ENCODE peak calls at places on chromosomes 16 and 17, in seven cellular contexts. One of them, this sample, is unnamed.

GRCh38 chr17:63474174-63474913 is 2.5 kb upstream of the ACE start:
- DNase-seq in left ventricle myocardium inferior: peak; percentile 57
- DNase-seq in CD4-positive, alpha-beta T cell: no peak
- DNase-seq in astrocyte: peak; percentile 24
- DNase-seq in foreskin fibroblast: no peak
- DNase-seq in uterus: peak; percentile 46
- DNase-seq in GM13976: no peak
- DNase-seq in this sample: no peak

GRCh38 chr17:28515518-28515917 is 9.4 kb downstream of the FOXN1 start:
- DNase-seq in left ventricle myocardium inferior: no peak
- DNase-seq in CD4-positive, alpha-beta T cell: no peak
- DNase-seq in astrocyte: no peak
- DNase-seq in foreskin fibroblast: no peak
- DNase-seq in uterus: no peak
- DNase-seq in GM13976: no peak
- DNase-seq in this sample: no peak

GRCh38 chr16:85862476-85863383 is 36.2 kb upstream of the IRF8 start:
- DNase-seq in left ventricle myocardium inferior: no peak
- DNase-seq in CD4-positive, alpha-beta T cell: no peak
- DNase-seq in astrocyte: no peak
- DNase-seq in foreskin fibroblast: no peak
- DNase-seq in uterus: no peak
- DNase-seq in GM13976: no peak
- DNase-seq in this sample: no peak

GRCh38 chr17:66548158-66548557 is 245.7 kb downstream of the PRKCA start:
- DNase-seq in left ventricle myocardium inferior: no peak
- DNase-seq in CD4-positive, alpha-beta T cell: peak; percentile 5
- DNase-seq in astrocyte: no peak
- DNase-seq in foreskin fibroblast: peak; percentile 75
- DNase-seq in uterus: no peak
- DNase-seq in GM13976: no peak
- DNase-seq in this sample: peak; percentile 38

GRCh38 chr16:9035986-9036385 is 55.5 kb upstream of the HAPSTR1 start:
- DNase-seq in left ventricle myocardium inferior: no peak
- DNase-seq in CD4-positive, alpha-beta T cell: no peak
- DNase-seq in astrocyte: no peak
- DNase-seq in foreskin fibroblast: no peak
- DNase-seq in uterus: no peak
- DNase-seq in GM13976: no peak
- DNase-seq in this sample: no peak

GRCh38 chr17:14337596-14338079 is 36.8 kb downstream of the HS3ST3B1 start:
- DNase-seq in left ventricle myocardium inferior: no peak
- DNase-seq in CD4-positive, alpha-beta T cell: no peak
- DNase-seq in astrocyte: no peak
- DNase-seq in foreskin fibroblast: no peak
- DNase-seq in uterus: no peak
- DNase-seq in GM13976: peak; percentile 46
- DNase-seq in this sample: no peak

GRCh38 chr16:80084614-80085013 is 456.2 kb upstream of the DYNLRB2 start:
- DNase-seq in left ventricle myocardium inferior: peak; percentile 25
- DNase-seq in CD4-positive, alpha-beta T cell: no peak
- DNase-seq in astrocyte: peak; percentile 29
- DNase-seq in foreskin fibroblast: peak; percentile 16
- DNase-seq in uterus: peak; percentile 73
- DNase-seq in GM13976: no peak
- DNase-seq in this sample: peak; percentile 16

GRCh38 chr16:75265911-75266701 is 14.7 kb upstream of the BCAR1 start:
- DNase-seq in left ventricle myocardium inferior: peak; percentile 75
- DNase-seq in CD4-positive, alpha-beta T cell: no peak
- DNase-seq in astrocyte: no peak
- DNase-seq in foreskin fibroblast: peak; percentile 88
- DNase-seq in uterus: peak; percentile 80
- DNase-seq in GM13976: peak; percentile 96
- DNase-seq in this sample: no peak

GRCh38 chr17:63702223-63702577 is 2.3 kb upstream of the LIMD2 start:
- DNase-seq in left ventricle myocardium inferior: no peak
- DNase-seq in CD4-positive, alpha-beta T cell: peak; percentile 61
- DNase-seq in astrocyte: no peak
- DNase-seq in foreskin fibroblast: no peak
- DNase-seq in uterus: no peak
- DNase-seq in GM13976: peak; percentile 62
- DNase-seq in this sample: no peak

GRCh38 chr17:57874434-57875108 is 24.7 kb upstream of the MRPS23 start:
- DNase-seq in left ventricle myocardium inferior: peak; percentile 76
- DNase-seq in CD4-positive, alpha-beta T cell: no peak
- DNase-seq in astrocyte: peak; percentile 94
- DNase-seq in foreskin fibroblast: peak; percentile 98
- DNase-seq in uterus: peak; percentile 83
- DNase-seq in GM13976: no peak
- DNase-seq in this sample: peak; percentile 94

GRCh38 chr17:42603318-42603717 is 5.9 kb downstream of the RETREG3 start:
- DNase-seq in left ventricle myocardium inferior: no peak
- DNase-seq in CD4-positive, alpha-beta T cell: no peak
- DNase-seq in astrocyte: no peak
- DNase-seq in foreskin fibroblast: no peak
- DNase-seq in uterus: no peak
- DNase-seq in GM13976: peak; percentile 36
- DNase-seq in this sample: no peak

GRCh38 chr17:65978881-65979280 is 213.1 kb downstream of the CEP112 start:
- DNase-seq in left ventricle myocardium inferior: no peak
- DNase-seq in CD4-positive, alpha-beta T cell: no peak
- DNase-seq in astrocyte: no peak
- DNase-seq in foreskin fibroblast: peak; percentile 27
- DNase-seq in uterus: no peak
- DNase-seq in GM13976: no peak
- DNase-seq in this sample: no peak

GRCh38 chr17:11742891-11743290 is 144.6 kb downstream of the DNAH9 start:
- DNase-seq in left ventricle myocardium inferior: no peak
- DNase-seq in CD4-positive, alpha-beta T cell: no peak
- DNase-seq in astrocyte: no peak
- DNase-seq in foreskin fibroblast: no peak
- DNase-seq in uterus: no peak
- DNase-seq in GM13976: no peak
- DNase-seq in this sample: no peak

GRCh38 chr16:85201566-85201965 is 89.3 kb upstream of the CIBAR2 start:
- DNase-seq in left ventricle myocardium inferior: no peak
- DNase-seq in CD4-positive, alpha-beta T cell: no peak
- DNase-seq in astrocyte: peak; percentile 51
- DNase-seq in foreskin fibroblast: peak; percentile 39
- DNase-seq in uterus: no peak
- DNase-seq in GM13976: no peak
- DNase-seq in this sample: no peak

GRCh38 chr17:50100921-50101345 is 5.8 kb downstream of the PDK2 start:
- DNase-seq in left ventricle myocardium inferior: no peak
- DNase-seq in CD4-positive, alpha-beta T cell: no peak
- DNase-seq in astrocyte: no peak
- DNase-seq in foreskin fibroblast: peak; percentile 45
- DNase-seq in uterus: no peak
- DNase-seq in GM13976: no peak
- DNase-seq in this sample: peak; percentile 31

GRCh38 chr16:55915116-55915827 is 40.1 kb upstream of the CES5A start:
- DNase-seq in left ventricle myocardium inferior: no peak
- DNase-seq in CD4-positive, alpha-beta T cell: no peak
- DNase-seq in astrocyte: no peak
- DNase-seq in foreskin fibroblast: no peak
- DNase-seq in uterus: no peak
- DNase-seq in GM13976: no peak
- DNase-seq in this sample: no peak

GRCh38 chr17:48549909-48550308 is 5.0 kb upstream of the HOXB2 start:
- DNase-seq in left ventricle myocardium inferior: no peak
- DNase-seq in CD4-positive, alpha-beta T cell: no peak
- DNase-seq in astrocyte: peak; percentile 66
- DNase-seq in foreskin fibroblast: no peak
- DNase-seq in uterus: no peak
- DNase-seq in GM13976: no peak
- DNase-seq in this sample: no peak

DNA sequence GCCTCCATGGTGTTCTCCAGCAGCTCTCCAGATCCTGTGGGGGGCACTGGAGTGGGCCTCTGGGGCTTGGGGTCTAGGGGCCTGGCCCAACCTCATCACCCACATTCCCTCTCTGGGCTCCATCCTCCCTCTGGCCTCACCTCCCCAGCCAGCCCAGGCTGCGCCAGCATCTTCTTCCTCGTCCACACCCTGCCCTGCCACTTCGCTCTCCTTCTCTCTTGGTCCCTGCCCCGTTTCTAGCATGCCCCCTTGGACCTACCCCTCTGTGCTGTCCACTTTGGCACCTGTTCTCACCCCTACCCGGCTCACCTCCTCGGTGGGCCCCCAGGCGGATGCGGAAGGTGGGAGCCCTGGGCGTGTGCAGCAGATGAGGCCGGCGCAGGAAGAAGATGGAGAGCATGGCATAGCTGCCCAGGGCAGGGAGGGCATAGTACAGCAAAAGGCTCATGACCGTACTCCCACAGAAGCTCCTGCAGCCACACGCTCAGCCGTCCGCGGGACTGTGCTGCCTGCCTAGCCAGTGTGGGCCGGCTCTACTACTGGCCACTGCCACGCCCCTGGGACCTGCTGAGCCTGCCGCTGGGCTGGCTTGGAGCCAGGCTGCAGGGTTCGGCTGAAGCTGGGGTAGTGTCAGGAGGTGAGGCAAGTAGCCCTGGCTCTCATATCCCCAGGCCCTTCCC is at the start of gene GDPD3:
- DNase-seq in left ventricle myocardium inferior: peak; percentile 56
- DNase-seq in CD4-positive, alpha-beta T cell: no peak
- DNase-seq in astrocyte: no peak
- DNase-seq in foreskin fibroblast: no peak
- DNase-seq in uterus: no peak
- DNase-seq in GM13976: no peak
- DNase-seq in this sample: no peak
- TF ChIP-seq CTCF in left ventricle myocardium inferior: no peak
- TF ChIP-seq CTCF in CD4-positive, alpha-beta T cell: peak; percentile 29
- TF ChIP-seq CTCF in astrocyte: peak; percentile 0
- TF ChIP-seq CTCF in foreskin fibroblast: no peak
- TF ChIP-seq CTCF in uterus: no peak
- TF ChIP-seq CTCF in GM13976: no peak
- TF ChIP-seq CTCF in this sample: no peak

GRCh38 chr17:44222112-44222869 is 2.8 kb upstream of the UBTF start:
- DNase-seq in left ventricle myocardium inferior: peak; percentile 80
- DNase-seq in CD4-positive, alpha-beta T cell: no peak
- DNase-seq in astrocyte: peak; percentile 63
- DNase-seq in foreskin fibroblast: peak; percentile 90
- DNase-seq in uterus: peak; percentile 85
- DNase-seq in GM13976: peak; percentile 80
- DNase-seq in this sample: peak; percentile 65
- TF ChIP-seq CTCF in left ventricle myocardium inferior: peak; percentile 51
- TF ChIP-seq CTCF in CD4-positive, alpha-beta T cell: no peak
- TF ChIP-seq CTCF in astrocyte: no peak
- TF ChIP-seq CTCF in foreskin fibroblast: no peak
- TF ChIP-seq CTCF in uterus: peak; percentile 22
- TF ChIP-seq CTCF in GM13976: peak; percentile 19
- TF ChIP-seq CTCF in this sample: peak; percentile 30

GRCh38 chr17:1076982-1077302 is 80.0 kb downstream of the TIMM22 start:
- DNase-seq in left ventricle myocardium inferior: no peak
- DNase-seq in CD4-positive, alpha-beta T cell: no peak
- DNase-seq in astrocyte: no peak
- DNase-seq in foreskin fibroblast: no peak
- DNase-seq in uterus: no peak
- DNase-seq in GM13976: no peak
- DNase-seq in this sample: no peak

GRCh38 chr17:1076299-1076981 is 79.5 kb downstream of the TIMM22 start:
- DNase-seq in left ventricle myocardium inferior: no peak
- DNase-seq in CD4-positive, alpha-beta T cell: no peak
- DNase-seq in astrocyte: no peak
- DNase-seq in foreskin fibroblast: no peak
- DNase-seq in uterus: no peak
- DNase-seq in GM13976: no peak
- DNase-seq in this sample: no peak

GRCh38 chr17:1078831-1079561 is 82.1 kb downstream of the TIMM22 start:
- DNase-seq in left ventricle myocardium inferior: peak; percentile 65
- DNase-seq in CD4-positive, alpha-beta T cell: no peak
- DNase-seq in astrocyte: no peak
- DNase-seq in foreskin fibroblast: no peak
- DNase-seq in uterus: no peak
- DNase-seq in GM13976: no peak
- DNase-seq in this sample: no peak

GRCh38 chr17:1078062-1078711 is 81.3 kb downstream of the TIMM22 start:
- DNase-seq in left ventricle myocardium inferior: no peak
- DNase-seq in CD4-positive, alpha-beta T cell: no peak
- DNase-seq in astrocyte: no peak
- DNase-seq in foreskin fibroblast: no peak
- DNase-seq in uterus: no peak
- DNase-seq in GM13976: no peak
- DNase-seq in this sample: no peak

DNA sequence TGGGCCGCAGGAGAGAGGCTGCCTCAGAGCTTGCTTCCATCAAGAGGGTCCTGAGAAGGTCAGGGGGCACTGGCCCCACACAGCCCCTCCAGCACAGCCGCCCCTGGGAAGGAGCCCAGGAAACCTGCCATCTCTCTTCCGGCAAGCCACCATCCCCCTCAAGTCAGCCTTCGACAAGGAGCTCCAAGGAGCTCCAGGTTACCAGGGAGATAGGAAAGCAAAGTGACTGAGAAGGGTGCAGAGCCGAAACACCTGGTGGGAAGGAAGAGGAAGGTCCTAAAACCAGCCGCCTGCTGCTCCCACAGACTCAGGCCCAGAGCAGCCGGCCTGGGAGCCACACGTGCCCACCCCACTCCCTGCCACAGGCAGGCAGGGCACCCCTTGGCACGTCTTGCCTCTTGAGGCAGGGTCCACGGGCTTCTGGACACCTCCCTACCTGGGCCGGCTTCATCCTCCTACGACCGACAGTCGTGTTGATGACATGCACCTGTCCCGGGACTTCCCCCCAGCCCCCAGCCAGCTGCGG is 80.7 kb downstream of the TIMM22 start:
- DNase-seq in left ventricle myocardium inferior: no peak
- DNase-seq in CD4-positive, alpha-beta T cell: no peak
- DNase-seq in astrocyte: no peak
- DNase-seq in foreskin fibroblast: no peak
- DNase-seq in uterus: no peak
- DNase-seq in GM13976: no peak
- DNase-seq in this sample: no peak
- TF ChIP-seq CTCF in left ventricle myocardium inferior: no peak
- TF ChIP-seq CTCF in CD4-positive, alpha-beta T cell: no peak
- TF ChIP-seq CTCF in astrocyte: no peak
- TF ChIP-seq CTCF in foreskin fibroblast: no peak
- TF ChIP-seq CTCF in uterus: no peak
- TF ChIP-seq CTCF in GM13976: no peak
- TF ChIP-seq CTCF in this sample: no peak

GRCh38 chr17:68327823-68328557 is 36.7 kb downstream of the ARSG start:
- DNase-seq in left ventricle myocardium inferior: no peak
- DNase-seq in CD4-positive, alpha-beta T cell: no peak
- DNase-seq in astrocyte: no peak
- DNase-seq in foreskin fibroblast: no peak
- DNase-seq in uterus: no peak
- DNase-seq in GM13976: no peak
- DNase-seq in this sample: no peak
- TF ChIP-seq CTCF in left ventricle myocardium inferior: peak; percentile 18
- TF ChIP-seq CTCF in CD4-positive, alpha-beta T cell: no peak
- TF ChIP-seq CTCF in astrocyte: no peak
- TF ChIP-seq CTCF in foreskin fibroblast: no peak
- TF ChIP-seq CTCF in uterus: no peak
- TF ChIP-seq CTCF in GM13976: no peak
- TF ChIP-seq CTCF in this sample: no peak

DNA sequence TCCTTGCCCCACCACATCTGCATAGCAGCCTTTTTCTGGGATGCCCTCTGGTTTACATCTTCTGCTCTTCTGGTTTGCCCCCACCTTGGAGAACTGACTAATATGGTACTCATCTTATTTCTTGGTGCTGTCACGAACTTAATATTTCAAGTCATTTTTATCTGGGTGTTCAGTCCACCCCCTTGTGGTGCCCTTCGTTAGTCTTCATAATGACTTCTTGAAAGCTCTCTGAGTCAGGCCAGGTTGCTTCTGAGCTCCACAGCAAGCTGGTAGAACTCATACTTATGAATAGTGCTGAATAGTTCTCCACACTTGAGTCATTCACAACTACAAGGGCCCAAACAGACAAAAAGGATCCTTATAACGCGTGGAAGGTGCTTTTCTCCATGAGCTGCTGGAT is 35.8 kb upstream of the TEKT3 start:
- DNase-seq in left ventricle myocardium inferior: no peak
- DNase-seq in CD4-positive, alpha-beta T cell: no peak
- DNase-seq in astrocyte: peak; percentile 77
- DNase-seq in foreskin fibroblast: peak; percentile 76
- DNase-seq in uterus: peak; percentile 34
- DNase-seq in GM13976: no peak
- DNase-seq in this sample: peak; percentile 90
- TF ChIP-seq CTCF in left ventricle myocardium inferior: no peak
- TF ChIP-seq CTCF in CD4-positive, alpha-beta T cell: no peak
- TF ChIP-seq CTCF in astrocyte: peak; percentile 35
- TF ChIP-seq CTCF in foreskin fibroblast: peak; percentile 22
- TF ChIP-seq CTCF in uterus: no peak
- TF ChIP-seq CTCF in GM13976: no peak
- TF ChIP-seq CTCF in this sample: peak; percentile 75

This sample was measured in HFFc6.